ENCODE peak calls at places on chromosome 15, in five cellular contexts. One of them, this sample, is unnamed.

GRCh38 chr15:62244762-62245161 is 79.7 kb upstream of the C2CD4B start:
- DNase-seq in lung: no peak
- DNase-seq in CD4-positive, alpha-beta T cell: no peak
- DNase-seq in pancreas: peak
- DNase-seq in right cardiac atrium: no peak
- DNase-seq in this sample: no peak

GRCh38 chr15:44775923-44776322 is 39.6 kb downstream of the TRIM69 start:
- DNase-seq in right cardiac atrium: no peak
- DNase-seq in CD4-positive, alpha-beta T cell: no peak
- DNase-seq in lung: no peak
- DNase-seq in pancreas: no peak
- DNase-seq in this sample: peak

GRCh38 chr15:65008989-65009388 is 19.3 kb upstream of the SPG21 start:
- DNase-seq in lung: no peak
- DNase-seq in CD4-positive, alpha-beta T cell: no peak
- DNase-seq in pancreas: no peak
- DNase-seq in right cardiac atrium: no peak
- DNase-seq in this sample: no peak

GRCh38 chr15:89845305-89845893 is 30.7 kb upstream of the ANPEP start:
- DNase-seq in pancreas: no peak
- DNase-seq in right cardiac atrium: no peak
- DNase-seq in CD4-positive, alpha-beta T cell: no peak
- DNase-seq in lung: no peak
- DNase-seq in this sample: no peak

GRCh38 chr15:93196136-93196670 is 107.2 kb upstream of the RGMA start:
- DNase-seq in lung: no peak
- DNase-seq in pancreas: no peak
- DNase-seq in CD4-positive, alpha-beta T cell: no peak
- DNase-seq in right cardiac atrium: no peak
- DNase-seq in this sample: no peak

GRCh38 chr15:98896802-98897732 is 110.5 kb downstream of the PGPEP1L start:
- DNase-seq in lung: no peak
- DNase-seq in CD4-positive, alpha-beta T cell: no peak
- DNase-seq in right cardiac atrium: no peak
- DNase-seq in pancreas: no peak
- DNase-seq in this sample: no peak

GRCh38 chr15:70092462-70092850 is 5.3 kb downstream of the TLE3 start:
- DNase-seq in CD4-positive, alpha-beta T cell: no peak
- DNase-seq in pancreas: no peak
- DNase-seq in right cardiac atrium: no peak
- DNase-seq in lung: no peak
- DNase-seq in this sample: no peak

GRCh38 chr15:97615114-97615513 is 345.4 kb upstream of the ARRDC4 start:
- DNase-seq in pancreas: no peak
- DNase-seq in right cardiac atrium: no peak
- DNase-seq in CD4-positive, alpha-beta T cell: no peak
- DNase-seq in lung: no peak
- DNase-seq in this sample: no peak

GRCh38 chr15:59918994-59919951 is 84.8 kb upstream of the FOXB1 start:
- DNase-seq in pancreas: no peak
- DNase-seq in right cardiac atrium: no peak
- DNase-seq in CD4-positive, alpha-beta T cell: peak
- DNase-seq in lung: no peak
- DNase-seq in this sample: no peak

GRCh38 chr15:64781299-64781698 is 5.9 kb upstream of the RBPMS2 start:
- DNase-seq in right cardiac atrium: no peak
- DNase-seq in CD4-positive, alpha-beta T cell: no peak
- DNase-seq in lung: no peak
- DNase-seq in pancreas: no peak
- DNase-seq in this sample: no peak

GRCh38 chr15:68337826-68338225 is 60.3 kb downstream of the FEM1B start:
- DNase-seq in right cardiac atrium: no peak
- DNase-seq in lung: no peak
- DNase-seq in CD4-positive, alpha-beta T cell: no peak
- DNase-seq in pancreas: no peak
- DNase-seq in this sample: no peak
- H3K27ac ChIP-seq in right cardiac atrium: no peak
- H3K27ac ChIP-seq in lung: no peak
- H3K27ac ChIP-seq in CD4-positive, alpha-beta T cell: no peak
- H3K27ac ChIP-seq in pancreas: no peak
- H3K27ac ChIP-seq in this sample: no peak

DNA sequence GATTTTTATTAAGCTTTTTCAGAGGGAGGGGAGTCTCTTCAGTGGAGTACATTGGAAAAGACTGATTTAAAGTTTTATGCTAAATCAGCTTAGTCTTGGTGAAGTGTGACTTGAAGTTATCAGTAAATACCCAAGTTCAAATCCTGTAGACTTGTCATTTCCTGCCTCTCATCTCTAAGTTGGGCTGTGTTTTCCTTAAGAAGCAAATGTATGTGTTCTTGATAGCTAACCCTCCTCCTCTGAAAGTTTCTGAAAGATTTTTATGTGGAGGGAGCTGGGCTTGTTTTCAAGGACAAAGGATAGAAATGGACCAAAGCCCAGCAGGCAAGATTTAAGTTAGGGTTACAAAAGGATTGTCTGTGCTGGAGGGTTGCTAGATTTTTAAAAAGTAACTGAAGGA is 4.2 kb downstream of the MAPKBP1 start:
- DNase-seq in right cardiac atrium: no peak
- DNase-seq in CD4-positive, alpha-beta T cell: no peak
- DNase-seq in lung: no peak
- DNase-seq in pancreas: no peak
- DNase-seq in this sample: no peak
- H3K27ac ChIP-seq in right cardiac atrium: no peak
- H3K27ac ChIP-seq in CD4-positive, alpha-beta T cell: no peak
- H3K27ac ChIP-seq in lung: no peak
- H3K27ac ChIP-seq in pancreas: no peak
- H3K27ac ChIP-seq in this sample: no peak

DNA sequence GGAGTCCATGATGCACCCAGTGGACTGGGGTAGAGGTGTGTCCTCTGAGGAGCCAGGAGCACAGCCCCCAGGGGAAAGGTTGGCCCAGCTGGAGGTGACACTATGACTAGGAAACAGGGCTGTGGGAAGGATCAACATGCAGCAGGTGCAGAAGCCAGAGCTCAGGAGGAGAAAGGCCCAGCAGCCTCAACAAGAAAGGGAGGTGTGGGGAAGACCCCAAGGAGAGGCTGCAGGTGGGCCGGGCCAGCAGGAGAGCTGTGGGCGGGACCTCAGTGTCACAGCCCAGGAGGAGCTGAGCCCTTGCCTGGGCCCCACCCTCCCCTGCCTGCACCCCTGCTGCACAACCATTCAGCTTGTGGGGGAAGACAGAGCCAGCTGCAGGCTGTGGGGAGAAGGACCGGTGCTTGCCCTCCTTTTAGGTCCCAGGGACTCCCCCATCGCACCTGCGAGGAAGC is 18.4 kb upstream of the KLF13 start:
- DNase-seq in right cardiac atrium: no peak
- DNase-seq in CD4-positive, alpha-beta T cell: no peak
- DNase-seq in pancreas: no peak
- DNase-seq in lung: peak
- DNase-seq in this sample: no peak
- H3K27ac ChIP-seq in right cardiac atrium: no peak
- H3K27ac ChIP-seq in CD4-positive, alpha-beta T cell: no peak
- H3K27ac ChIP-seq in pancreas: no peak
- H3K27ac ChIP-seq in lung: no peak
- H3K27ac ChIP-seq in this sample: peak

GRCh38 chr15:75994220-75994619 is 18.0 kb downstream of the NRG4 start:
- DNase-seq in lung: no peak
- DNase-seq in pancreas: no peak
- DNase-seq in right cardiac atrium: no peak
- DNase-seq in CD4-positive, alpha-beta T cell: no peak
- DNase-seq in this sample: no peak

GRCh38 chr15:75995611-75996010 is 16.6 kb downstream of the NRG4 start:
- DNase-seq in CD4-positive, alpha-beta T cell: no peak
- DNase-seq in lung: no peak
- DNase-seq in pancreas: no peak
- DNase-seq in right cardiac atrium: no peak
- DNase-seq in this sample: no peak

GRCh38 chr15:75989875-75990274 is 22.3 kb downstream of the NRG4 start:
- DNase-seq in lung: no peak
- DNase-seq in right cardiac atrium: no peak
- DNase-seq in CD4-positive, alpha-beta T cell: no peak
- DNase-seq in pancreas: no peak
- DNase-seq in this sample: no peak

GRCh38 chr15:75989045-75989444 is 23.2 kb downstream of the NRG4 start:
- DNase-seq in right cardiac atrium: no peak
- DNase-seq in lung: no peak
- DNase-seq in pancreas: no peak
- DNase-seq in CD4-positive, alpha-beta T cell: no peak
- DNase-seq in this sample: no peak

DNA sequence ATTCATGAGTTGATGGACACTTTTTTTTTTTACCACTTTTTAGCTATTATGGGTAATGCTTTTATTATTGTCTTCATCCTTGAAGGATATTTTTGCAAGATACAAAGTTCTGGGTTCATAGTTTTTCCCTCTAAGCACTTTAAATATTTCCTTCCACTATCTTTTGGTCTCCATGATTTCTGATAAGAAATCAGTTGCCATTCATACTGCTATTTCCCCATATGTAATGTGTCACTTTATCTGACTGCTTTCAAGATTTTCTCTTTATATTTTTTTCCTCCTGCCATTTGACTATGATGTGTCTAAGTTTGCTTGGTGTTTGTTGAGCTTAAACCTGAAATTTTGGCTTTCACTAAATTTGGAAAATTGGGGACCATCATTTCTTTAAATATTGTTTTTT is 19.3 kb downstream of the NRG4 start:
- DNase-seq in CD4-positive, alpha-beta T cell: no peak
- DNase-seq in pancreas: no peak
- DNase-seq in lung: no peak
- DNase-seq in right cardiac atrium: no peak
- DNase-seq in this sample: no peak
- H3K27ac ChIP-seq in CD4-positive, alpha-beta T cell: no peak
- H3K27ac ChIP-seq in pancreas: no peak
- H3K27ac ChIP-seq in lung: no peak
- H3K27ac ChIP-seq in right cardiac atrium: no peak
- H3K27ac ChIP-seq in this sample: no peak

GRCh38 chr15:75831806-75832102 is 11.5 kb upstream of the UBE2Q2 start:
- DNase-seq in pancreas: no peak
- DNase-seq in lung: no peak
- DNase-seq in CD4-positive, alpha-beta T cell: no peak
- DNase-seq in right cardiac atrium: no peak
- DNase-seq in this sample: no peak
- H3K27ac ChIP-seq in pancreas: no peak
- H3K27ac ChIP-seq in lung: no peak
- H3K27ac ChIP-seq in CD4-positive, alpha-beta T cell: no peak
- H3K27ac ChIP-seq in right cardiac atrium: no peak
- H3K27ac ChIP-seq in this sample: no peak

This sample was measured in substantia nigra.